ENCODE peak calls at places on chromosomes 7 and 10, in four cellular contexts. One of them, this sample, is unnamed.
A peak's percentile ranks its signal among the peaks of the same experiment; 100 is the strongest.

GRCh38 chr7:96327429-96327828 is 5.5 kb upstream of the SLC25A13 start:
- DNase-seq in WTC11: no peak
- DNase-seq in K562: no peak
- DNase-seq in H1: no peak
- DNase-seq in this sample: no peak

GRCh38 chr10:71092812-71093391 is 119.5 kb upstream of the UNC5B start:
- DNase-seq in WTC11: no peak
- DNase-seq in K562: peak; percentile 4
- DNase-seq in H1: no peak
- DNase-seq in this sample: no peak

GRCh38 chr10:51706225-51706624 is 6.8 kb upstream of the CSTF2T start:
- DNase-seq in WTC11: no peak
- DNase-seq in K562: no peak
- DNase-seq in H1: no peak
- DNase-seq in this sample: no peak

GRCh38 chr10:64071218-64071617 is 550.0 kb downstream of the REEP3 start:
- DNase-seq in WTC11: no peak
- DNase-seq in K562: no peak
- DNase-seq in H1: no peak
- DNase-seq in this sample: no peak

GRCh38 chr7:82018226-82018625 is 248.4 kb upstream of the HGF start:
- DNase-seq in WTC11: no peak
- DNase-seq in K562: no peak
- DNase-seq in H1: no peak
- DNase-seq in this sample: no peak

GRCh38 chr7:92874567-92874966 is 38.2 kb upstream of the CDK6 start:
- DNase-seq in WTC11: no peak
- DNase-seq in K562: no peak
- DNase-seq in H1: no peak
- DNase-seq in this sample: no peak

GRCh38 chr7:114312649-114313048 is 102.0 kb upstream of the FOXP2 start:
- DNase-seq in WTC11: no peak
- DNase-seq in K562: no peak
- DNase-seq in H1: no peak
- DNase-seq in this sample: no peak

GRCh38 chr10:131997366-131998049 is 15.8 kb upstream of the BNIP3 start:
- DNase-seq in WTC11: peak; percentile 57
- DNase-seq in K562: no peak
- DNase-seq in H1: no peak
- DNase-seq in this sample: no peak

GRCh38 chr7:74615933-74616780 is 41.4 kb upstream of the GTF2I start:
- DNase-seq in WTC11: no peak
- DNase-seq in K562: no peak
- DNase-seq in H1: no peak
- DNase-seq in this sample: no peak

GRCh38 chr10:25176421-25176968 is 1.7 kb downstream of the GPR158 start:
- DNase-seq in WTC11: peak; percentile 59
- DNase-seq in K562: no peak
- DNase-seq in H1: no peak
- DNase-seq in this sample: peak; percentile 47

GRCh38 chr7:99642099-99642498 is 25.4 kb downstream of the ZSCAN25 start:
- DNase-seq in WTC11: no peak
- DNase-seq in K562: no peak
- DNase-seq in H1: no peak
- DNase-seq in this sample: no peak

GRCh38 chr7:72334733-72335132 is 77.4 kb downstream of the CALN1 start:
- DNase-seq in WTC11: no peak
- DNase-seq in K562: no peak
- DNase-seq in H1: no peak
- DNase-seq in this sample: no peak

GRCh38 chr10:9605231-9605630 is 1412.4 kb upstream of the CELF2 start:
- DNase-seq in WTC11: no peak
- DNase-seq in K562: no peak
- DNase-seq in H1: no peak
- DNase-seq in this sample: no peak

GRCh38 chr7:138097064-138097741 is 20.9 kb downstream of the AKR1D1 start:
- DNase-seq in WTC11: peak; percentile 21
- DNase-seq in K562: peak; percentile 36
- DNase-seq in H1: no peak
- DNase-seq in this sample: peak; percentile 44
- TF ChIP-seq TEAD4 in WTC11: no peak
- TF ChIP-seq TEAD4 in K562: peak; percentile 48
- TF ChIP-seq TEAD4 in H1: peak; percentile 52
- TF ChIP-seq TEAD4 in this sample: no peak

GRCh38 chr10:53491774-53492173 is 719.2 kb upstream of the MBL2 start:
- DNase-seq in WTC11: no peak
- DNase-seq in K562: no peak
- DNase-seq in H1: no peak
- DNase-seq in this sample: peak; percentile 24

GRCh38 chr10:53487019-53487983 is 714.7 kb upstream of the MBL2 start:
- DNase-seq in WTC11: no peak
- DNase-seq in K562: no peak
- DNase-seq in H1: no peak
- DNase-seq in this sample: no peak

GRCh38 chr10:53490553-53490952 is 718.0 kb upstream of the MBL2 start:
- DNase-seq in WTC11: no peak
- DNase-seq in K562: no peak
- DNase-seq in H1: no peak
- DNase-seq in this sample: no peak

GRCh38 chr10:53489331-53489730 is 716.7 kb upstream of the MBL2 start:
- DNase-seq in WTC11: no peak
- DNase-seq in K562: no peak
- DNase-seq in H1: no peak
- DNase-seq in this sample: no peak

DNA sequence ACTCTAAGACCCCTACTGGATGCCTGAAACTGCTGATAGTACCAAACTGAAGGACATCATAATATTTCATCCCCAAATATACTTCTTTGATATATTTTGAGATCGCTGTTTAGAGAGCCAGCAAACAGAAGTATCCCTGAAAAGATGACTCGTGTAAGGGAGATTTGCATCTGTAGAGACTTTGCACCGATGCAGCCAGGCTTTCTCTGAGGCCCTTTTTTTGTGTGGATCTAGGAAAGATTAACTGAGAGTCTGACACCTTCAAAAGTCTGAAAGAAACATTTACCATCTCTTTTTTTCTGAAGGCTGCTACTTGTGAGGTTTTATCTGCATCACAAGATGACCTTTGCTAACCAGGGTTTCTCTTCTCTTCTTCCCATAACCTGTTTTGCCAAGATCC is 717.2 kb upstream of the MBL2 start:
- DNase-seq in WTC11: no peak
- DNase-seq in K562: no peak
- DNase-seq in H1: no peak
- DNase-seq in this sample: no peak
- TF ChIP-seq TEAD4 in WTC11: no peak
- TF ChIP-seq TEAD4 in K562: no peak
- TF ChIP-seq TEAD4 in H1: no peak
- TF ChIP-seq TEAD4 in this sample: no peak

DNA sequence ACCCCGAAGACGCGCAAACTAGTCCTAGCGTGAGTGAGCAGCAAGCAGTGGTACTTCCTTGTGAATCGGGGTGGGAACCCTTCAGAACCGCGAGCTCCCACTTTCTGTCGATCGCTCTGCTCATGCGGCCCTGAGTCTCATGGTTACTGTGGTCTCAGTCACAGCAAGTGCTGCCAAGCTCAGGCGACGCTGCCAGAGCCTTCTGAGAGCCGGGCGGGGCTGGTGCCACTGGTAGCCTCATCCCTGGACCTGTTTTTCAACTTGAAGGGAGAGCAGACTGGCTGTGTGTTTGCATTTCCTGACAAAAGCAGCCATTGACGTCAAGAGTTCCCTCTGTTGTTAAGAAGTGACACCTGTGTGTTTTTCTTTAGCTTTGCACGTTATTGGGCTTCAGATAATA is 32.9 kb upstream of the BHLHA15 start:
- DNase-seq in WTC11: no peak
- DNase-seq in K562: no peak
- DNase-seq in H1: no peak
- DNase-seq in this sample: no peak
- TF ChIP-seq TEAD4 in WTC11: no peak
- TF ChIP-seq TEAD4 in K562: no peak
- TF ChIP-seq TEAD4 in H1: no peak
- TF ChIP-seq TEAD4 in this sample: no peak

DNA sequence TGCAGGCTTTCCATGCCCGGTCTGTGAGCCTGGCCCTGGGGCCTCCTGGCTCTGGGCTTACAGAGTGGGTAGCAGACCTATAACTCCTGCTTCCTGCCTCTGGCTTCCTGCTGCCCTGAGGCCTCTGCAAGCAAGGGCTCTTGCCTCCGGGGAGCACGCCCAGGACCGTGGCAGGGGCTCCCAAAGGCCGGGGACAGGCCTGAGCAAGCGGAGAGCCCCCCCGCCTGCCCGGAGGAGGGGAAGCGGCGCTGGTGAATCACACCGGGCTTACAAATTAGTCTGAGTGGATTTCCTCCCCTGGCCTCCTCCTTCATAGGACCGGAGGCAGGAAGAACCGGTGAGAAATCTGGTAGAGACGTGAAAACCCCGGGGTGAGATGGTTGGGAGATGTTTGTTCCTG is 1.5 kb upstream of the MYL10 start:
- DNase-seq in WTC11: no peak
- DNase-seq in K562: no peak
- DNase-seq in H1: no peak
- DNase-seq in this sample: peak; percentile 53
- TF ChIP-seq TEAD4 in WTC11: no peak
- TF ChIP-seq TEAD4 in K562: no peak
- TF ChIP-seq TEAD4 in H1: no peak
- TF ChIP-seq TEAD4 in this sample: no peak

GRCh38 chr7:151060113-151060415 is 675 bp downstream of the SLC4A2 start:
- DNase-seq in WTC11: peak; percentile 36
- DNase-seq in K562: no peak
- DNase-seq in H1: no peak
- DNase-seq in this sample: no peak

GRCh38 chr7:151057989-151058765 is 480 bp upstream of the CDK5 start:
- DNase-seq in WTC11: peak; percentile 98
- DNase-seq in K562: peak; percentile 96
- DNase-seq in H1: peak; percentile 99
- DNase-seq in this sample: peak; percentile 99

GRCh38 chr7:151057737-151057988 is at the start of gene CDK5:
- DNase-seq in WTC11: no peak
- DNase-seq in K562: no peak
- DNase-seq in H1: no peak
- DNase-seq in this sample: no peak

GRCh38 chr7:151059362-151060112 is at the start of gene SLC4A2:
- DNase-seq in WTC11: peak; percentile 76
- DNase-seq in K562: peak; percentile 95
- DNase-seq in H1: no peak
- DNase-seq in this sample: peak; percentile 98

GRCh38 chr7:151058766-151059361 is 525 bp upstream of the SLC4A2 start:
- DNase-seq in WTC11: no peak
- DNase-seq in K562: no peak
- DNase-seq in H1: no peak
- DNase-seq in this sample: no peak
- TF ChIP-seq TEAD4 in WTC11: no peak
- TF ChIP-seq TEAD4 in K562: no peak
- TF ChIP-seq TEAD4 in H1: no peak
- TF ChIP-seq TEAD4 in this sample: no peak

This sample was measured in SK-N-SH.